ENCODE peak calls at places on chromosomes 5 and 9, in four cellular contexts. S is CD4-positive, CD25-positive, alpha-beta regulatory T cell; A is CD8-positive, alpha-beta memory T cell; Z is brain microvascular endothelial cell. J is an unnamed sample.

GRCh38 chr5:39072915-39073758 is 1.1 kb downstream of the RICTOR start:
- DNase-seq in S (peak), A (peak), Z (peak), J (no peak)

GRCh38 chr5:74095871-74096270 is 469.9 kb downstream of the ARHGEF28 start:
- DNase-seq in S (no peak), A (no peak), Z (no peak), J (no peak)

GRCh38 chr5:140672455-140673186 is 755 bp downstream of the DND1 start:
- DNase-seq in S (no peak), A (no peak), Z (no peak), J (no peak)

GRCh38 chr9:128218518-128219389 is 15.6 kb downstream of the DNM1 start:
- DNase-seq in S (peak), A (peak), Z (peak), J (peak)

GRCh38 chr5:8340739-8341344 is 471.9 kb downstream of the MTRR start:
- DNase-seq in S (no peak), A (no peak), Z (peak), J (no peak)

GRCh38 chr9:35406183-35406959 is 83.5 kb upstream of the RUSC2 start:
- DNase-seq in S (peak), A (no peak), Z (no peak), J (no peak)

GRCh38 chr5:172527559-172527958 is 73.2 kb upstream of the SH3PXD2B start:
- DNase-seq in S (no peak), A (no peak), Z (no peak), J (no peak)

GRCh38 chr5:139746691-139747582 is 48.7 kb upstream of the PSD2 start:
- DNase-seq in S (peak), A (peak), Z (no peak), J (no peak)

GRCh38 chr5:125717209-125717608 is 706.0 kb upstream of the GRAMD2B start:
- DNase-seq in S (no peak), A (no peak), Z (peak), J (peak)

GRCh38 chr5:73912755-73913365 is 286.9 kb downstream of the ARHGEF28 start:
- DNase-seq in S (no peak), A (no peak), Z (no peak), J (no peak)

GRCh38 chr5:42812620-42813019 is 928 bp upstream of the SELENOP start:
- DNase-seq in S (no peak), A (no peak), Z (no peak), J (no peak)

GRCh38 chr9:2307480-2307879 is 292.3 kb downstream of the SMARCA2 start:
- DNase-seq in S (no peak), A (no peak), Z (peak), J (no peak)

GRCh38 chr9:5459289-5459829 is 9.0 kb downstream of the CD274 start:
- DNase-seq in S (peak), A (no peak), Z (no peak), J (peak)

GRCh38 chr5:136174021-136174659 is 18.8 kb downstream of the SMIM32 start:
- DNase-seq in S (peak), A (no peak), Z (peak), J (peak)

GRCh38 chr5:72455477-72455876 is 51.7 kb downstream of the ZNF366 start:
- DNase-seq in S (no peak), A (no peak), Z (no peak), J (no peak)

GRCh38 chr5:22693125-22693524 is 160.0 kb downstream of the CDH12 start:
- DNase-seq in S (no peak), A (no peak), Z (no peak), J (no peak)

GRCh38 chr5:2607622-2608021 is 143.9 kb downstream of the IRX2 start:
- DNase-seq in S (no peak), A (no peak), Z (no peak), J (no peak)

GRCh38 chr5:123561230-123561629 is 49.3 kb downstream of the CSNK1G3 start:
- DNase-seq in S (no peak), A (no peak), Z (no peak), J (no peak)

GRCh38 chr9:125889122-125889523 is 141.9 kb downstream of the PBX3 start:
- DNase-seq in S (peak), A (no peak), Z (peak), J (no peak)

GRCh38 chr9:73031350-73031749 is 78.5 kb upstream of the ALDH1A1 start:
- DNase-seq in S (no peak), A (no peak), Z (no peak), J (no peak)

GRCh38 chr9:63817622-63818518 is 1467.1 kb downstream of the FOXD4L5 start:
- DNase-seq in S (peak), A (peak), Z (peak), J (no peak)

GRCh38 chr9:30723656-30724055 is 1660.8 kb upstream of the ACO1 start:
- DNase-seq in S (no peak), A (no peak), Z (no peak), J (peak)

GRCh38 chr9:7137040-7137439 is 379.3 kb downstream of the KDM4C start:
- DNase-seq in S (no peak), A (no peak), Z (no peak), J (no peak)

GRCh38 chr9:108272350-108272899 is 583.4 kb downstream of the ACTL7B start:
- DNase-seq in S (no peak), A (no peak), Z (peak), J (no peak)
- H3K4me3 ChIP-seq in S (no peak), A (no peak), Z (peak), J (peak)

GRCh38 chr5:78803386-78803785 is 154.8 kb upstream of the LHFPL2 start:
- DNase-seq in S (no peak), A (no peak), Z (no peak), J (no peak)

GRCh38 chr5:78799254-78800017 is 150.9 kb upstream of the LHFPL2 start:
- DNase-seq in S (no peak), A (no peak), Z (peak), J (peak)

GRCh38 chr5:78804995-78805394 is 156.4 kb upstream of the LHFPL2 start:
- DNase-seq in S (no peak), A (no peak), Z (no peak), J (no peak)

GRCh38 chr5:78797945-78798731 is 149.6 kb upstream of the LHFPL2 start:
- DNase-seq in S (no peak), A (no peak), Z (no peak), J (no peak)

DNA sequence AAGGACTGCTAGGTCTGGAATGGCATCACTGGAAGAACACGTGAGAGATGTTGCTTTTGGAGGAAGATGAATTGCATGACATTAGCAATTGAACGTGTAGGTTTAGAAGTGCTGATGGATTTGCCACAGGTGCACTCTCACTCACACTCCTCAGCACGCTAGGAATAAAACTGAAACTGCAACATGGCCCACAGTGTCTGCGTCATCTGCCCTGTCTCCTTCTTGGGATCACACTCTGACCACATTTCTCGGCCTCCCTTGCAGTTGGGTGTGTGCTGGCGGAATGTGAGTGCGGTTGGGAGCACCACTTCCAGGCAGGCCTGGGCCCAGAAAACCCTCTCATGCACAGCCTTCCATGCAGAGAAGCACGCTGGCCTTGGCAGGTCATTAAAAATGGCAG is 152.8 kb upstream of the LHFPL2 start:
- DNase-seq in S (no peak), A (no peak), Z (no peak), J (no peak)
- H3K4me3 ChIP-seq in S (no peak), A (no peak), Z (no peak), J (no peak)

GRCh38 chr5:174750720-174751119 is 26.3 kb downstream of the MSX2 start:
- DNase-seq in S (no peak), A (no peak), Z (peak), J (no peak)
- H3K4me3 ChIP-seq in S (no peak), A (no peak), Z (peak), J (peak)

GRCh38 chr5:65141487-65141886 is 340.2 kb downstream of the ADAMTS6 start:
- DNase-seq in S (no peak), A (no peak), Z (no peak), J (no peak)

GRCh38 chr5:65137631-65138030 is 344.1 kb downstream of the ADAMTS6 start:
- DNase-seq in S (no peak), A (no peak), Z (peak), J (no peak)

GRCh38 chr5:65144136-65144871 is 337.4 kb downstream of the ADAMTS6 start:
- DNase-seq in S (no peak), A (no peak), Z (no peak), J (no peak)

GRCh38 chr5:65142007-65142406 is 339.7 kb downstream of the ADAMTS6 start:
- DNase-seq in S (no peak), A (no peak), Z (no peak), J (no peak)

GRCh38 chr5:65142511-65143011 is 339.2 kb downstream of the ADAMTS6 start:
- DNase-seq in S (no peak), A (no peak), Z (peak), J (peak)
- H3K4me3 ChIP-seq in S (no peak), A (no peak), Z (no peak), J (no peak)

DNA sequence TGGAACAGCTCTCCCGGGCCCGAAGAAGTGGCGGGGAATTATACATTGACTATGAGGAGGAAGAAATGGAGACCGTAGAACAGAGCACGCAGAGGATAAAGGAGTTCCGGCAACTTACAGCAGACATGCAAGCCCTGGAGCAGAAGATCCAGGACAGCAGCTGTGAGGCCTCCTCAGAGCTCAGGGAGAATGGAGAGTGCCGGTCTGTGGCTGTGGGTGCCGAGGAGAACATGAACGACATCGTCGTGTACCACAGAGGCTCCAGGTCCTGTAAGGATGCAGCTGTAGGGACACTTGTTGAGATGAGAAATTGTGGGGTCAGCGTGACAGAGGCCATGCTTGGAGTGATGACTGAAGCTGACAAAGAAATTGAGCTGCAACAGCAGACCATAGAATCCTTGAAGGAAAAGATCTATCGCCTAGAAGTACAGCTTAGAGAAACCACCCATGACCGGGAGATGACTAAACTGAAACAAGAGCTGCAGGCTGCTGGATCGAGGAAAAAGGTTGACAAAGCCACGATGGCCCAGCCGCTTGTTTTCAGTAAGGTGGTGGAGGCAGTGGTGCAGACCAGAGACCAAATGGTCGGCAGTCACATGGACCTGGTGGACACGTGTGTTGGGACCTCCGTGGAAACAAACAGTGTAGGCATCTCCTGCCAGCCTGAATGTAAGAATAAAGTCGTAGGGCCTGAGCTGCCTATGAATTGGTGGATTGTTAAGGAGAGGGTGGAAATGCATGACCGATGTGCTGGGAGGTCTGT is 129.6 kb upstream of the DMRT1 start:
- DNase-seq in S (no peak), A (no peak), Z (no peak), J (no peak)
- H3K4me3 ChIP-seq in S (no peak), A (no peak), Z (no peak), J (no peak)

DNA sequence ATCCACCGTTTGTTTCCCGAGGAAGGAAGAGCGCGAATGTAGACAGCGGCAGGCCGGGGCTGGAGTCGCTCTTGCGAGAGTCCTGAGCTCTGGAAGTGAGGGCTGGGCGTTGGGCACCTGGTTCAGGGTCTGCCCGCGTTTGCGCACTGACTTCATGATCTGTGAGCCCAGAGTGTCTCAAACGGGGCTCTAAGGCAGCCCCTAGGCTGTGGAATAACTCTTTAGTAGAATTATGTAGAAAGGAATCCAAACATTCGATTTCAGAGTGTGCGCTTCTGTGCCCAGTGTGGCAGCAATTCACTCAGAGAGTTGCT is 478 bp upstream of the GGTA1 start:
- DNase-seq in S (no peak), A (no peak), Z (no peak), J (no peak)
- H3K4me3 ChIP-seq in S (no peak), A (no peak), Z (peak), J (peak)

GRCh38 chr9:33157960-33158359 is 9.2 kb downstream of the B4GALT1 start:
- DNase-seq in S (no peak), A (no peak), Z (no peak), J (no peak)
- H3K4me3 ChIP-seq in S (peak), A (peak), Z (no peak), J (no peak)

DNA sequence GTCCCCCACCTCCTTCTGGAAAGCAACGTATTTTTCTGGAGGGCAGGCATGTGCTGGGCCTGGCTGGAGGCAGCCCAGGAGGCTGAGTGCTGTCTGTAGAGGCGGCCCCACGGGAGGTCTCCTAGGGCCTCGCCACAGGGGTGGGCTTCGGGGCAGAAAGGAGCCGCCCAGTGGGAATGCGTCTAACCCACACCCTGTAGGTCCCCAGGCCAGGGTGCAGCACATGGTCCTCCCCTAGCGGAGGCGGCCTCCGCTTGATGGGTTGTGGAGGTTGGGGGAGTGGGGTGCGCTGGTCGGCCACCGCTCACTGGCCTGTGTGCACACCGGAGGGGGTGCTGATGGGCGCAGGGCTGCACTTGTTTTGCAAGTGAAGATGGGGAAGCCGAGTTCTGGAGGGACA is 48.3 kb upstream of the UBAC1 start:
- DNase-seq in S (no peak), A (no peak), Z (no peak), J (no peak)
- H3K4me3 ChIP-seq in S (no peak), A (no peak), Z (no peak), J (no peak)

J was measured in kidney epithelial cell.